ENCODE peak calls at places on chromosome 13, in nine cellular contexts. V, B, S, O, E, Z, H, R and N are unnamed samples.

GRCh38 chr13:98509271-98510155 is 67.4 kb downstream of the STK24 start:
- DNase-seq in O (no peak), H (peak; percentile 90), B (peak; percentile 44), V (peak; percentile 87), Z (peak; percentile 80), S (no peak), E (peak; percentile 97), R (peak; percentile 60), N (peak; percentile 92)

GRCh38 chr13:35475960-35476943 is at the start of gene MAB21L1:
- DNase-seq in E (peak; percentile 89), H (peak; percentile 44), S (no peak), R (peak; percentile 33), O (peak; percentile 21), Z (no peak), B (no peak), V (peak; percentile 95), N (peak; percentile 29)

GRCh38 chr13:33642374-33643065 is 175.4 kb upstream of the RFC3 start:
- DNase-seq in S (peak; percentile 58), V (peak; percentile 92), E (peak; percentile 91), O (no peak), R (peak; percentile 55), Z (no peak), B (no peak), H (peak; percentile 96), N (no peak)

GRCh38 chr13:105177265-105177900 is 1358.1 kb downstream of the EFNB2 start:
- DNase-seq in Z (no peak), H (peak; percentile 13), E (no peak), O (no peak), R (no peak), B (no peak), S (no peak), V (peak; percentile 5), N (peak; percentile 25)

GRCh38 chr13:46507978-46508377 is 45.0 kb upstream of the LRCH1 start:
- DNase-seq in H (peak; percentile 17), E (no peak), O (no peak), Z (no peak), B (no peak), V (peak; percentile 13), R (no peak), S (no peak), N (no peak)

GRCh38 chr13:46062190-46062589 is 9.6 kb upstream of the ZC3H13 start:
- DNase-seq in R (no peak), O (no peak), B (no peak), E (peak; percentile 61), S (no peak), H (peak; percentile 24), Z (no peak), V (no peak), N (peak; percentile 77)

GRCh38 chr13:34926513-34926912 is 15.6 kb upstream of the NBEA start:
- DNase-seq in H (peak; percentile 56), R (no peak), Z (no peak), O (no peak), V (peak; percentile 68), E (peak; percentile 71), S (no peak), B (no peak), N (peak; percentile 71)

GRCh38 chr13:30845297-30846214 is 60.5 kb upstream of the MEDAG start:
- DNase-seq in B (no peak), Z (no peak), E (no peak), V (no peak), R (no peak), S (no peak), O (no peak), H (peak; percentile 97), N (no peak)

GRCh38 chr13:112943309-112944125 is 25.5 kb upstream of the MCF2L start:
- DNase-seq in Z (no peak), H (peak; percentile 31), E (peak; percentile 52), O (peak; percentile 4), V (peak; percentile 59), R (peak; percentile 48), B (no peak), S (no peak), N (no peak)

GRCh38 chr13:41668130-41668757 is 210.9 kb downstream of the RGCC start:
- DNase-seq in Z (no peak), B (peak; percentile 58), V (peak; percentile 96), O (peak; percentile 35), S (no peak), E (peak; percentile 93), H (peak; percentile 94), R (peak; percentile 18), N (peak; percentile 91)

GRCh38 chr13:101970339-101970738 is 431.5 kb downstream of the FGF14 start:
- DNase-seq in R (no peak), V (no peak), E (no peak), O (no peak), S (no peak), H (no peak), Z (no peak), B (no peak), N (no peak)

GRCh38 chr13:20441879-20442278 is 83.8 kb downstream of the CRYL1 start:
- DNase-seq in S (no peak), R (no peak), H (no peak), Z (no peak), B (no peak), O (no peak), E (peak; percentile 71), V (no peak), N (no peak)

GRCh38 chr13:20231839-20232555 is at the start of gene GJB6:
- DNase-seq in V (no peak), B (no peak), Z (no peak), R (no peak), O (peak; percentile 29), E (peak; percentile 16), S (no peak), H (no peak), N (no peak)

GRCh38 chr13:41107104-41107571 is 25.5 kb downstream of the KBTBD6 start:
- DNase-seq in Z (no peak), B (no peak), H (no peak), V (no peak), S (no peak), O (no peak), E (no peak), R (no peak), N (no peak)

GRCh38 chr13:49183672-49184315 is 36.3 kb upstream of the MLNR start:
- DNase-seq in B (no peak), R (no peak), H (no peak), V (no peak), S (no peak), E (peak; percentile 3), Z (no peak), O (no peak), N (no peak)
- H3K36me3 ChIP-seq in B (peaks cover 27% of the 10 kb centered on the region), R (peaks cover 89% of the 10 kb centered on the region), H (peaks cover 92% of the 10 kb centered on the region), V (peaks cover 77% of the 10 kb centered on the region), S (peaks cover 73% of the 10 kb centered on the region), E (peaks cover 62% of the 10 kb centered on the region), Z (peaks cover 14% of the 10 kb centered on the region), O (peaks cover 15% of the 10 kb centered on the region), N (peaks cover 33% of the 10 kb centered on the region)

GRCh38 chr13:48234652-48235099 is 1.7 kb downstream of the ITM2B start:
- DNase-seq in E (peak; percentile 49), Z (no peak), O (no peak), R (no peak), V (peak; percentile 56), S (no peak), B (no peak), H (peak; percentile 26), N (no peak)

GRCh38 chr13:48235100-48235813 is 2.3 kb downstream of the ITM2B start:
- DNase-seq in S (no peak), R (no peak), E (peak; percentile 76), Z (no peak), V (peak; percentile 69), B (no peak), H (peak; percentile 54), O (no peak), N (no peak)

GRCh38 chr13:48235814-48236135 is 2.8 kb downstream of the ITM2B start:
- DNase-seq in O (no peak), V (no peak), Z (no peak), E (peak; percentile 19), B (no peak), R (no peak), S (no peak), H (no peak), N (no peak)

GRCh38 chr13:48233886-48234488 is 981 bp downstream of the ITM2B start:
- DNase-seq in S (no peak), Z (no peak), B (no peak), R (no peak), V (peak; percentile 77), H (peak; percentile 79), E (peak; percentile 78), O (no peak), N (no peak)

GRCh38 chr13:48236528-48237353 is 3.7 kb downstream of the ITM2B start:
- DNase-seq in Z (no peak), S (no peak), E (peak; percentile 45), R (no peak), V (peak; percentile 38), O (no peak), B (no peak), H (peak; percentile 66), N (no peak)
- H3K4me3 ChIP-seq in Z (no peak overlapping the region), S (no peak overlapping the region), E (peak overlapping the region; percentile 91), R (peak overlapping the region; percentile 97), V (peak overlapping the region; percentile 98), O (peak overlapping the region; percentile 61), B (no peak overlapping the region), H (peak overlapping the region; percentile 93), N (no peak overlapping the region)

DNA sequence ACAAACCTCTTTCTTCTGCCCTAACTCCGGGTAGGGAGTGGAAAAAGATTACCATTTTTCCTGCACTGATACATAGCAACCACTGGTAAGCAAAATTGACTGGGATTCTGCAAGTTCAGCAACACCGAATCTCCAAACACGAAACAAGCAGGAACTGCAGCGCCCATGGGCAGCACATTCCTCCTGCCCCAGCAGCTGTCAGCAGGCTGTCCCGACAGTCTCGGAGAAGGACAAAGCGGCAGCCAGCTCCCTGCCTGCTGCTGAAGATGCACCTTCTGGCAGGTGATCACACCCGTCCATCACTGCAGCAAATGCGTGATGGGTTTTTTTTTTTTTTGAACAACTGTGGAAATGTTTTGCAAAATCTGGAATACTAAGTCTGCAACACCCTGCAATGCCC is 6.7 kb downstream of the TMTC4 start:
- DNase-seq in S (no peak), O (no peak), R (no peak), Z (no peak), H (no peak), E (no peak), B (no peak), V (no peak), N (no peak)
- H3K36me3 ChIP-seq in S (peaks cover 41% of the 10 kb centered on the region), O (peaks cover 5% of the 10 kb centered on the region), R (peaks cover 62% of the 10 kb centered on the region), Z (peaks cover 7% of the 10 kb centered on the region), H (peaks cover 72% of the 10 kb centered on the region), E (no peaks in the 10 kb centered on the region), B (peaks cover 3% of the 10 kb centered on the region), V (peaks cover 39% of the 10 kb centered on the region), N (no peaks in the 10 kb centered on the region)

GRCh38 chr13:73870970-73871935 is 263.0 kb downstream of the KLF12 start:
- DNase-seq in S (no peak), R (no peak), V (peak; percentile 91), B (no peak), H (peak; percentile 89), E (peak; percentile 86), O (no peak), Z (no peak), N (peak; percentile 97)
- H3K4me3 ChIP-seq in S (no peak overlapping the region), R (no peak overlapping the region), V (no peak overlapping the region), B (no peak overlapping the region), H (no peak overlapping the region), E (peak overlapping the region; percentile 46), O (no peak overlapping the region), Z (no peak overlapping the region), N (peak overlapping the region; percentile 43)